ENCODE peak calls at places on chromosomes 12 and 14, in eight cellular contexts. J is uterus, Q is nephron progenitor cell, Y is pancreas, F is AG09319, N is AG04449, X is RWPE1, R is neural crest cell. T is an unnamed sample.

GRCh38 chr12:68617160-68617926 is 6.6 kb downstream of the RAP1B start:
- DNase-seq in Y (no peak), R (no peak), N (no peak), X (no peak), F (no peak), Q (no peak), J (no peak), T (no peak)

GRCh38 chr12:54329756-54330155 is 4.8 kb downstream of the COPZ1 start:
- DNase-seq in N (no peak), Q (peak; percentile 57), R (no peak), Y (no peak), J (no peak), F (no peak), X (no peak), T (no peak)

GRCh38 chr12:4046150-4046845 is 173.1 kb upstream of the PARP11 start:
- DNase-seq in N (no peak), X (no peak), F (no peak), R (no peak), Y (no peak), J (no peak), Q (no peak), T (no peak)

GRCh38 chr12:109735051-109735521 is 21.5 kb downstream of the FAM222A start:
- DNase-seq in J (no peak), X (no peak), Y (peak; percentile 33), F (no peak), N (no peak), R (no peak), Q (peak; percentile 11), T (no peak)

GRCh38 chr12:121133838-121134237 is 1.2 kb downstream of the P2RX7 start:
- DNase-seq in J (no peak), Q (no peak), Y (no peak), F (no peak), R (no peak), N (no peak), X (no peak), T (no peak)

GRCh38 chr12:66929121-66929520 is 250.2 kb upstream of the GRIP1 start:
- DNase-seq in J (no peak), X (no peak), Y (no peak), Q (no peak), N (no peak), F (no peak), R (no peak), T (no peak)

GRCh38 chr12:76790564-76791552 is 26.9 kb downstream of the ZDHHC17 start:
- DNase-seq in Q (no peak), R (no peak), J (no peak), X (peak; percentile 38), N (no peak), F (no peak), Y (no peak), T (no peak)

GRCh38 chr14:92322516-92322915 is 449 bp upstream of the SLC24A4 start:
- DNase-seq in Q (no peak), N (no peak), F (no peak), R (no peak), Y (no peak), J (no peak), X (no peak), T (no peak)

GRCh38 chr12:132429122-132429931 is 60.6 kb upstream of the FBRSL1 start:
- DNase-seq in J (no peak), Q (no peak), Y (peak; percentile 87), R (no peak), N (no peak), F (no peak), X (no peak), T (no peak)

GRCh38 chr12:20272171-20272570 is 96.2 kb upstream of the PDE3A start:
- DNase-seq in F (no peak), J (no peak), R (no peak), Y (no peak), N (no peak), X (no peak), Q (no peak), T (no peak)

GRCh38 chr12:118704517-118704916 is 276.8 kb upstream of the SRRM4 start:
- DNase-seq in Q (no peak), J (no peak), Y (no peak), R (no peak), N (no peak), F (no peak), X (no peak), T (no peak)

GRCh38 chr12:109264095-109264942 is 44.8 kb downstream of the FOXN4 start:
- DNase-seq in Y (peak; percentile 86), F (peak; percentile 16), N (no peak), X (peak; percentile 85), R (peak; percentile 91), Q (peak; percentile 90), J (peak; percentile 68), T (no peak)

GRCh38 chr14:54754623-54755386 is 147.8 kb downstream of the GCH1 start:
- DNase-seq in J (no peak), F (no peak), Y (no peak), R (no peak), Q (no peak), X (no peak), N (no peak), T (no peak)

GRCh38 chr12:65695077-65695865 is 129.0 kb upstream of the HMGA2 start:
- DNase-seq in R (no peak), J (no peak), X (peak; percentile 67), Q (no peak), Y (peak; percentile 66), F (peak; percentile 88), N (peak; percentile 95), T (peak; percentile 72)

GRCh38 chr12:49470986-49471385 is 67.8 kb upstream of the KCNH3 start:
- DNase-seq in F (no peak), X (no peak), R (no peak), Y (no peak), N (no peak), J (no peak), Q (no peak), T (peak; percentile 4)

GRCh38 chr12:111818340-111818739 is 23.7 kb upstream of the MAPKAPK5 start:
- DNase-seq in F (no peak), R (no peak), J (no peak), N (no peak), Q (no peak), Y (peak; percentile 11), X (no peak), T (no peak)

GRCh38 chr14:32259368-32260013 is 56.4 kb upstream of the RNU6-8 start:
- DNase-seq in Y (no peak), Q (no peak), F (peak; percentile 11), N (no peak), R (no peak), X (peak; percentile 74), J (no peak), T (peak; percentile 80)

GRCh38 chr14:101992708-101993107 is 28.3 kb downstream of the DYNC1H1 start:
- DNase-seq in X (no peak), N (no peak), Y (no peak), R (no peak), F (no peak), Q (no peak), J (no peak), T (no peak)

GRCh38 chr12:80107221-80107620 is 7.9 kb downstream of the OTOGL start:
- DNase-seq in Y (no peak), F (no peak), J (no peak), Q (no peak), R (no peak), X (no peak), N (no peak), T (no peak)

GRCh38 chr12:102197789-102198188 is at the start of gene PMCH:
- DNase-seq in R (no peak), J (no peak), X (peak; percentile 7), N (no peak), Y (no peak), Q (no peak), F (no peak), T (no peak)

GRCh38 chr14:73713206-73713803 is 879 bp downstream of the PNMA1 start:
- DNase-seq in Y (no peak), R (no peak), J (no peak), Q (no peak), F (no peak), N (no peak), X (peak; percentile 41), T (no peak)

GRCh38 chr12:70576341-70577282 is 60.6 kb downstream of the PTPRB start:
- DNase-seq in X (peak; percentile 61), R (no peak), J (no peak), F (peak; percentile 54), N (peak; percentile 71), Y (no peak), Q (peak; percentile 16), T (peak; percentile 49)
- TF ChIP-seq CTCF in X (peak; percentile 74), R (peak; percentile 91), J (peak; percentile 72), F (peak; percentile 72), N (peak; percentile 66), Y (peak; percentile 36), Q (peak; percentile 89), T (peak; percentile 69)

DNA sequence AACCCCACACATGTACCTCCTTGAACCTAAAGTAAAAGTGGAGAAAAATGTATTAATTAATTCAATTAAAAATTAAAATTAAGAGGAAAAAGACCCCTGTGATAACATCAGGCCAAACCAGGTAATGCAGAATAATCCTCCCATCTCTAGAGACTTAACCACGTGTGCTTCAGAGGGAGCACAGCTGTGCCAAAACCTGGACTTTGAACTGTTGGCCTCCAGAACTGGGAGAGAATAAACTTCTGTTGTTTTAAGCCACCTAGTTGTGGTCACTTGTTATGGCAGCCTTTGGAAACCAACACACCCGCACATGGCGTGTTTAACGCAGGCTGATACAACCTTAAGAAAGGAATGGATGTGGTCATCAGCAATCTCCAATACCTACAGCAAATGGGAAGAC is 23.8 kb downstream of the OAS2 start:
- DNase-seq in Y (no peak), F (no peak), J (no peak), X (no peak), R (no peak), Q (no peak), N (no peak), T (no peak)
- TF ChIP-seq CTCF in Y (no peak), F (no peak), J (no peak), X (no peak), R (no peak), Q (no peak), N (no peak), T (no peak)

DNA sequence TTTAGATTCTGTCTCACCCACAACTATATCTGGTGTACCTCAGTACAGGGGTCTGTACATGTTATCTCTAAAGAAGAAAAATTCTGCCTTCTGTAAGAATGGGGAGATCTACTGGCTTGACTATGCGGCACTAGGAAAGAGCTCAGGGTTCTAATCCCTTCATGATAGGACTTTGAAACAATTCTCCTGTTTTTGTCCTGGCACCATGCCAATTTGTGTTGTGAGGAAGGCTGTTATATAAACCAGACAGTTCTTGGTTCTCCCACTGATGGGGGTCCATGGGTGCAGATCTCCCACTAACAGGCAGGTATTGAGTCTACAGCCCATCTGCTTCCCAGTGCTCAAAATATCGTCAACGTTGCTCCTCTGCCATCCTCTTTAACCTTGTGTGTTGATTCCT is 883.7 kb downstream of the GALC start:
- DNase-seq in N (no peak), J (no peak), Y (no peak), R (no peak), X (no peak), F (no peak), Q (no peak), T (no peak)
- TF ChIP-seq CTCF in N (no peak), J (no peak), Y (no peak), R (no peak), X (no peak), F (no peak), Q (no peak), T (no peak)

DNA sequence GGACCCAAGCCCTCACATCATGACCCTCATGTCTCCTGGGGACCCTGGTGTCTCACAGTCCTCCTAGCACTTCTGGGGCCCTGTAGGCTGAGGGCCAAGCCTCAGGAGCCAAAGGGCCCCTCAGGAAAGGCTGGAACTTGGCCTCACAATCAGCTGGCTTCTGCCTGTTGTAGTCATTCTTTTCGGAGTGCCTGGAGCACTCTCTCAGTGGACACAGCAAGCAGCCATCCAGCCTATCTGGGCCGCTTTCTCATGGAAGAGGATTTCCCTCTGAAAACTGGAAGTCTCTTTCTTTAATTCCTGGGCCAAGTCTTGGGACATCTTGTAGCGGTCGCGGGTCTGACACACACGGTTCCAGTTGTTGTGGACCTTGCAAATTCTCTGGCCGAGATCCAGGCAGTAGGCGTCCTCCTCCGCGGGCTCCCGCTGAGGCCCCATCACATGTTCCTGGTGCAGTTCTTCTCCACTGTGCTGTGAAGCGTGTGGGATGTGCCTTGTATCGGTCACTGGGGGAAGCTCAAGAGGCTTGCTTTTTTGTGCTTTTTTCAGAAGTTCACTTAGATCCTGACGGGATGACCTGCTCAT is 169.3 kb downstream of the EMP1 start:
- DNase-seq in R (no peak), J (no peak), N (no peak), X (no peak), Q (no peak), Y (no peak), F (no peak), T (no peak)
- TF ChIP-seq CTCF in R (no peak), J (no peak), N (no peak), X (no peak), Q (no peak), Y (no peak), F (no peak), T (no peak)